ENCODE peak calls at places on chromosomes 3 and 15, in nine cellular contexts. R is lower leg skin, J is transverse colon, P is A549, X is upper lobe of left lung, H is thyroid gland, Y is K562, M is breast epithelium, G is ovary. K is an unnamed sample.

GRCh38 chr15:90883971-90884718 is at the start of gene FES:
- DNase-seq in G (peak; percentile 69), H (peak; percentile 71), Y (no peak), X (peak; percentile 93), M (peak; percentile 65), J (peak; percentile 64), R (no peak), P (no peak), K (peak; percentile 59)

GRCh38 chr3:45795882-45796765 is at the start of gene SLC6A20:
- DNase-seq in H (peak; percentile 8), X (peak; percentile 86), P (no peak), Y (no peak), M (no peak), J (peak; percentile 58), R (no peak), G (no peak), K (no peak)

GRCh38 chr15:62254137-62254934 is 89.3 kb upstream of the C2CD4B start:
- DNase-seq in X (peak; percentile 73), J (peak; percentile 75), R (no peak), P (peak; percentile 64), M (no peak), G (no peak), Y (peak; percentile 71), H (peak; percentile 71), K (peak; percentile 69)

GRCh38 chr3:129577356-129577755 is 29.1 kb downstream of the PLXND1 start:
- DNase-seq in H (no peak), R (peak; percentile 63), G (no peak), P (no peak), X (no peak), M (no peak), Y (no peak), J (peak; percentile 42), K (no peak)

GRCh38 chr3:20064387-20064786 is 24.1 kb downstream of the KAT2B start:
- DNase-seq in G (no peak), R (no peak), X (no peak), M (no peak), J (no peak), H (no peak), P (no peak), Y (no peak), K (no peak)

GRCh38 chr15:48367483-48367882 is 36.3 kb downstream of the DUT start:
- DNase-seq in J (no peak), X (no peak), R (no peak), Y (no peak), M (no peak), H (no peak), P (no peak), G (no peak), K (no peak)

GRCh38 chr3:86914651-86915050 is 76.3 kb downstream of the VGLL3 start:
- DNase-seq in R (no peak), X (no peak), J (no peak), P (no peak), G (no peak), Y (no peak), M (no peak), H (no peak), K (no peak)

GRCh38 chr3:184135911-184136260 is 728 bp downstream of the EIF2B5 start:
- DNase-seq in G (no peak), X (no peak), Y (peak; percentile 5), R (no peak), M (no peak), P (no peak), H (no peak), J (no peak), K (no peak)

GRCh38 chr15:73988075-73988969 is 3.8 kb downstream of the STOML1 start:
- DNase-seq in J (no peak), R (no peak), H (no peak), G (no peak), M (no peak), P (peak; percentile 38), X (peak; percentile 49), Y (no peak), K (no peak)

GRCh38 chr3:95172144-95172543 is 1109.3 kb downstream of the NSUN3 start:
- DNase-seq in J (no peak), R (no peak), P (no peak), X (no peak), G (no peak), M (no peak), Y (no peak), H (no peak), K (no peak)

GRCh38 chr3:88151358-88151757 is 1.6 kb downstream of the C3orf38 start:
- DNase-seq in X (no peak), R (no peak), M (no peak), H (no peak), J (no peak), G (no peak), Y (no peak), P (no peak), K (no peak)

GRCh38 chr3:154758109-154758868 is 321.8 kb upstream of the MME start:
- DNase-seq in X (no peak), J (no peak), Y (no peak), R (no peak), P (peak; percentile 25), M (no peak), H (no peak), G (no peak), K (no peak)

GRCh38 chr15:91694829-91695205 is 158.7 kb upstream of the SLCO3A1 start:
- DNase-seq in H (peak; percentile 35), J (peak; percentile 71), Y (no peak), M (no peak), R (peak; percentile 82), G (peak; percentile 48), P (peak; percentile 15), X (no peak), K (peak; percentile 50)

GRCh38 chr3:87298111-87298718 is 21.8 kb upstream of the POU1F1 start:
- DNase-seq in Y (peak; percentile 20), X (no peak), P (peak; percentile 73), M (no peak), G (no peak), R (no peak), J (no peak), H (no peak), K (no peak)

GRCh38 chr3:173793963-173794362 is 396.4 kb downstream of the NLGN1 start:
- DNase-seq in G (no peak), R (no peak), J (no peak), P (no peak), H (no peak), Y (no peak), M (no peak), X (no peak), K (no peak)

GRCh38 chr3:10026084-10026890 is at the start of gene FANCD2:
- DNase-seq in R (peak; percentile 83), Y (peak; percentile 88), G (peak; percentile 83), X (peak; percentile 99), J (peak; percentile 92), H (peak; percentile 86), M (peak; percentile 86), P (peak; percentile 90), K (peak; percentile 91)
- TF ChIP-seq CTCF in R (no peak), Y (no peak), G (no peak), X (peak; percentile 35), J (peak; percentile 17), H (no peak), M (no peak), P (no peak), K (peak; percentile 8)

GRCh38 chr3:122508135-122508914 is 6.4 kb downstream of the KPNA1 start:
- DNase-seq in Y (no peak), M (no peak), P (no peak), H (no peak), R (no peak), G (no peak), J (no peak), X (no peak), K (no peak)

GRCh38 chr3:122505676-122506075 is 9.1 kb downstream of the KPNA1 start:
- DNase-seq in R (no peak), H (no peak), Y (no peak), X (no peak), J (no peak), G (no peak), P (no peak), M (no peak), K (no peak)

GRCh38 chr3:122510878-122511481 is 3.8 kb downstream of the KPNA1 start:
- DNase-seq in P (peak; percentile 7), J (no peak), H (no peak), X (no peak), R (no peak), G (no peak), Y (no peak), M (no peak), K (no peak)

GRCh38 chr3:122502139-122502538 is 12.6 kb downstream of the KPNA1 start:
- DNase-seq in P (no peak), R (no peak), Y (peak; percentile 19), M (no peak), H (no peak), G (no peak), J (no peak), X (no peak), K (no peak)

DNA sequence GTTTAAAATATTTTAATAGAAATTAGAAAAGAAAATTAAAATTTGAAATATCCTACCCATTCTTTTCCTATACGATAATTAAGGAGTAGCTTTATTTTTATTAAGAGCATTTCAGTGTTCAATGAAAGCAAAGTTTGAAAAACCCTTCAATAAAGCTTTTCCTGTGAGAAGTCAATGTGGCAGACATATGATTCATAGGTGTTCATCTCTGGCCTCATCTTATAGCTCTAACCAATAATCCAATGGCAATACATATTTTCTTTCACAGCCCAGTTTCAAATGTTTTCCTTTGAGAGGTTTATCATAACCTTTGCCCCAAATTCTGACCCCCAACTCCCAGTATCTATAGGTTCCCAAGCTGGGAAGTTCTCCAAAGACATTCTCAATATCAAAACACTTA is 8.3 kb downstream of the KPNA1 start:
- DNase-seq in H (no peak), G (no peak), J (no peak), R (no peak), Y (no peak), M (no peak), X (no peak), P (no peak), K (no peak)
- H3K4me3 ChIP-seq in H (no peak overlapping the region), G (no peak overlapping the region), J (no peak overlapping the region), R (no peak overlapping the region), Y (no peak overlapping the region), M (no peak overlapping the region), X (no peak overlapping the region), P (no peak overlapping the region), K (no peak overlapping the region)

DNA sequence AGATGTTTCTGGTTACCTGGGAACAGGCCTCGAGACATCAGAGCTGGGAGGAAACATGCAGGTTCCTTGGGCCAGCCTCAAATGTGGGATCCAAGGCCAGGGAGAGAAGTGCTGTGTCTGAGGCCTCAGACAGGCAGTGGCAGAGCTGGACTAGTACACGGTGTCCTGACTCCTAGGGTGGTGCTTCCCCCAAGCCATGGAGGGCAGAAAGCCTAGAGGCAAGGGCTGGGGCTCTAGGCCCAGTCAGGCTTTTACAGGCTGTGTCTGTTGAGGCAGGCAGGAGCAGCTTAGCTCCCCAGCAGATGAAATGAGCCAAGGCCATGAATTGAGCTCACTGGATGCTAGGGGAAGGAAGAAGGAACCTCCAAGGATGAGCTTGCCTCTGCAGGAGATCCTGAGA is 57.6 kb downstream of the ITGA11 start:
- DNase-seq in H (no peak), J (no peak), Y (no peak), R (no peak), P (no peak), M (no peak), X (no peak), G (no peak), K (peak; percentile 35)
- TF ChIP-seq POLR2A in H (no peak), J (no peak), Y (no peak), R (no peak), P (no peak), M (no peak), X (no peak), G (no peak), K (no peak)

DNA sequence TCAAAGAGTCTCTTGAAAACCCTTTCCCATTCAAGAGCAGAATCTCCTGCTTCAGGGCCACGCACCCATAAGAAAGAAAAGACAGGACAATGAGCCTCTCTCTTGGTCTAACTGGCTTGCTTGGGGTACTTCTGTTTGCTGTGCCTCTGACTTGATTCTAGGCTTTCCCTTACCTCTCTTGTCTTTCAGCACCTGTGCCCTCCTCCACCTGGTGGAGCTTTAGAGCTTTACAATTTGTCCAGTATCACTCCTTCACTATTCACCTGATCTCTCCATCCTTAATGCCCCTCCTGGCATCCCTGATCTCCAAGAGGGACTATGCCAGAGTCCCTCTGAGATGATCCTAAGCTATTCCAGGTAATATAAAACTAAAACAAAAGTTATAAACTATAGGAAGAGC is 252.6 kb downstream of the NTRK3 start:
- DNase-seq in J (no peak), P (no peak), H (no peak), R (no peak), X (no peak), Y (no peak), G (no peak), M (no peak), K (no peak)
- TF ChIP-seq CTCF in J (no peak), P (no peak), H (no peak), R (no peak), X (no peak), Y (no peak), G (no peak), M (no peak), K (no peak)

K was measured in adrenal gland.